ENCODE peak calls at places on chromosome 20, in six cellular contexts. I is kidney glomerular epithelial cell; J is GM03348; H is stimulated activated CD8-positive, alpha-beta memory T cell treated with anti-CD3 and anti-CD28 coated beads, Interleukin-12 subunit alpha, Interleukin-12 subunit beta, amount 100 ng/mL, for 4 hours; L is effector CD4-positive, alpha-beta T cell; X is RWPE1. Z is an unnamed sample.

GRCh38 chr20:63395723-63396122 is 34.6 kb upstream of the CHRNA4 start:
- DNase-seq in I (no peak), J (no peak), H (no peak), L (no peak), X (no peak), Z (no peak)

GRCh38 chr20:5400164-5400762 is 83.5 kb upstream of the PROKR2 start:
- DNase-seq in I (no peak), J (peak), H (no peak), L (no peak), X (no peak), Z (no peak)

GRCh38 chr20:52168116-52168515 is 23.5 kb downstream of the ZFP64 start:
- DNase-seq in I (no peak), J (no peak), H (no peak), L (no peak), X (no peak), Z (no peak)

GRCh38 chr20:57020364-57020763 is 246.1 kb downstream of the BMP7 start:
- DNase-seq in I (no peak), J (no peak), H (no peak), L (no peak), X (no peak), Z (no peak)

GRCh38 chr20:10864076-10864672 is 190.4 kb upstream of the JAG1 start:
- DNase-seq in I (peak), J (peak), H (no peak), L (no peak), X (peak), Z (no peak)

GRCh38 chr20:57056651-57057050 is 209.8 kb downstream of the BMP7 start:
- DNase-seq in I (no peak), J (no peak), H (no peak), L (no peak), X (no peak), Z (no peak)

GRCh38 chr20:23653400-23653938 is 15.7 kb upstream of the CST3 start:
- DNase-seq in I (no peak), J (no peak), H (no peak), L (no peak), X (no peak), Z (no peak)

GRCh38 chr20:52289956-52290355 is 98.4 kb upstream of the ZFP64 start:
- DNase-seq in I (no peak), J (no peak), H (no peak), L (no peak), X (no peak), Z (no peak)

GRCh38 chr20:8162610-8163009 is 30.5 kb downstream of the PLCB1 start:
- DNase-seq in I (no peak), J (no peak), H (no peak), L (no peak), X (no peak), Z (no peak)

GRCh38 chr20:10940941-10941340 is 267.1 kb upstream of the JAG1 start:
- DNase-seq in I (no peak), J (no peak), H (no peak), L (no peak), X (no peak), Z (no peak)

GRCh38 chr20:45419188-45420091 is 3.5 kb downstream of the PIGT start:
- DNase-seq in I (peak), J (peak), H (no peak), L (no peak), X (peak), Z (no peak)